ENCODE peak calls at places on chromosome 15, in five cellular contexts. T is HEK293T, G is Ammon's horn, A is SK-N-DZ, B is cardiac muscle cell. W is an unnamed sample.
A peak's percentile ranks its signal among the peaks of the same experiment; 100 is the strongest.

GRCh38 chr15:68302729-68303128 is 25.2 kb downstream of the FEM1B start:
- DNase-seq in T (peak; percentile 3), A (no peak), G (no peak), B (no peak), W (no peak)

GRCh38 chr15:81323559-81323943 is 390 bp downstream of the STARD5 start:
- DNase-seq in A (no peak), B (no peak), G (no peak), T (no peak), W (peak; percentile 13)

GRCh38 chr15:99863527-99864198 is 130.4 kb upstream of the LYSMD4 start:
- DNase-seq in G (no peak), B (no peak), A (no peak), T (no peak), W (no peak)

GRCh38 chr15:89416339-89417183 is 79.8 kb downstream of the RHCG start:
- DNase-seq in A (peak; percentile 85), G (peak; percentile 61), B (peak; percentile 72), T (peak; percentile 95), W (peak; percentile 93)

GRCh38 chr15:89761929-89762328 is 10.9 kb upstream of the MESP1 start:
- DNase-seq in B (no peak), A (no peak), G (no peak), T (no peak), W (no peak)

GRCh38 chr15:83061680-83062079 is 5.4 kb downstream of the BTBD1 start:
- DNase-seq in A (no peak), T (no peak), G (no peak), B (no peak), W (no peak)

GRCh38 chr15:52008698-52009434 is 10.2 kb upstream of the MAPK6 start:
- DNase-seq in T (no peak), G (no peak), B (no peak), A (peak; percentile 21), W (no peak)

GRCh38 chr15:85583404-85584390 is 203.3 kb downstream of the AKAP13 start:
- DNase-seq in A (no peak), T (no peak), G (peak; percentile 35), B (peak; percentile 82), W (no peak)

GRCh38 chr15:68479870-68480269 is 47.9 kb upstream of the ITGA11 start:
- DNase-seq in G (no peak), B (no peak), A (no peak), T (no peak), W (no peak)

GRCh38 chr15:64692166-64692565 is 83.2 kb downstream of the RBPMS2 start:
- DNase-seq in G (peak; percentile 66), A (no peak), B (no peak), T (no peak), W (no peak)

GRCh38 chr15:62392411-62392810 is 227.3 kb upstream of the C2CD4B start:
- DNase-seq in G (no peak), B (peak; percentile 37), A (no peak), T (no peak), W (peak; percentile 52)

GRCh38 chr15:61064653-61065052 is 164.4 kb downstream of the RORA start:
- DNase-seq in G (no peak), T (no peak), A (no peak), B (peak; percentile 7), W (no peak)

GRCh38 chr15:47500823-47501222 is 216.5 kb upstream of the SEMA6D start:
- DNase-seq in G (no peak), T (no peak), B (no peak), A (no peak), W (no peak)

GRCh38 chr15:31279221-31280036 is 47.2 kb upstream of the KLF13 start:
- DNase-seq in B (no peak), A (no peak), G (no peak), T (no peak), W (no peak)

GRCh38 chr15:70853855-70854668 is at the start of gene LARP6:
- DNase-seq in A (peak; percentile 53), T (peak; percentile 76), B (peak; percentile 62), G (peak; percentile 73), W (peak; percentile 76)

GRCh38 chr15:86588413-86588812 is 508.7 kb downstream of the AGBL1 start:
- DNase-seq in T (no peak), B (no peak), G (no peak), A (no peak), W (no peak)

GRCh38 chr15:83077487-83078230 is 10.6 kb upstream of the BTBD1 start:
- DNase-seq in T (no peak), A (no peak), G (no peak), B (no peak), W (no peak)

GRCh38 chr15:63076136-63077005 is 33.8 kb downstream of the TPM1 start:
- DNase-seq in B (no peak), A (no peak), G (no peak), T (no peak), W (no peak)

GRCh38 chr15:60660290-60661051 is 181.5 kb upstream of the ICE2 start:
- DNase-seq in B (peak; percentile 81), T (no peak), G (peak; percentile 30), A (peak; percentile 81), W (no peak)